ENCODE peak calls at places on chromosomes 4 and X, in five cellular contexts. Z is gastrocnemius medialis, I is lower lobe of right lung, G is mammary epithelial cell, B is left ventricle myocardium inferior. C is an unnamed sample. For H3K4me1, the result is how much of the 10 kb centered on the place peaks cover.

GRCh38 chr4:124044867-124045266 is 648.3 kb downstream of the SPRY1 start:
- DNase-seq in G (no peak), I (no peak), B (no peak), Z (no peak), C (no peak)

GRCh38 chr4:54539500-54540029 is 118.2 kb upstream of the KIT start:
- DNase-seq in B (peak), G (no peak), Z (peak), I (peak), C (peak)

GRCh38 chr4:184763150-184763780 is 29.4 kb upstream of the CENPU start:
- DNase-seq in Z (peak), I (no peak), B (peak), G (no peak), C (peak)

GRCh38 chr4:172726001-172726423 is 442.6 kb upstream of the GALNT7 start:
- DNase-seq in I (no peak), Z (no peak), B (no peak), G (no peak), C (no peak)

GRCh38 chr4:140568507-140569306 is at the start of gene UCP1:
- DNase-seq in B (peak), I (peak), G (no peak), Z (no peak), C (no peak)

GRCh38 chr4:56786955-56787354 is 34.5 kb downstream of the SPINK2 start:
- DNase-seq in G (peak), B (peak), I (peak), Z (peak), C (no peak)

GRCh38 chr4:123832173-123833026 is 435.8 kb downstream of the SPRY1 start:
- DNase-seq in G (peak), B (peak), I (no peak), Z (peak), C (peak)

GRCh38 chr4:48016141-48017107 is at the start of the genes CNGA1 and NIPAL1:
- DNase-seq in G (peak), B (peak), Z (peak), I (peak), C (peak)

GRCh38 chr4:55398966-55399365 is 3.2 kb downstream of the TMEM165 start:
- DNase-seq in I (no peak), Z (no peak), G (peak), B (no peak), C (no peak)

GRCh38 chr4:128658214-128658621 is 151.3 kb upstream of the JADE1 start:
- DNase-seq in B (no peak), I (no peak), G (no peak), Z (no peak), C (no peak)

GRCh38 chr4:14771091-14771490 is 231.2 kb upstream of the CPEB2 start:
- DNase-seq in B (no peak), Z (no peak), G (peak), I (no peak), C (no peak)

GRCh38 chr4:146158036-146158745 is 17.3 kb upstream of the LSM6 start:
- DNase-seq in Z (no peak), G (no peak), I (no peak), B (no peak), C (no peak)

GRCh38 chr4:32798471-32798870 is 2078.3 kb downstream of the PCDH7 start:
- DNase-seq in B (no peak), G (no peak), Z (no peak), I (no peak), C (no peak)

GRCh38 chr4:88690355-88690754 is 7.3 kb downstream of the NAP1L5 start:
- DNase-seq in G (peak), I (no peak), Z (no peak), B (no peak), C (no peak)

GRCh38 chrX:12977761-12978204 is 2.9 kb downstream of the TMSB4X start:
- DNase-seq in Z (no peak), B (no peak), I (no peak), G (no peak), C (no peak)

GRCh38 chr4:169412046-169412445 is 141.3 kb upstream of the SH3RF1 start:
- DNase-seq in Z (no peak), I (no peak), B (no peak), G (peak), C (no peak)

GRCh38 chr4:150943126-150943525 is 72.0 kb downstream of the LRBA start:
- DNase-seq in G (no peak), Z (no peak), I (no peak), B (no peak), C (no peak)

GRCh38 chrX:103215768-103216085 is 819 bp downstream of the BEX4 start:
- DNase-seq in B (no peak), G (no peak), I (no peak), Z (no peak), C (no peak)

GRCh38 chr4:41471126-41471665 is 66.8 kb upstream of the LIMCH1 start:
- DNase-seq in G (no peak), B (no peak), I (no peak), Z (no peak), C (no peak)

GRCh38 chr4:137510866-137511265 is 21.4 kb downstream of the PCDH18 start:
- DNase-seq in B (no peak), Z (no peak), G (peak), I (no peak), C (no peak)

GRCh38 chrX:7261672-7262332 is 113.8 kb upstream of the PUDP start:
- DNase-seq in Z (no peak), G (no peak), I (no peak), B (no peak), C (no peak)

GRCh38 chr4:187612211-187612780 is 383.3 kb upstream of the ZFP42 start:
- DNase-seq in Z (no peak), I (no peak), G (no peak), B (no peak), C (no peak)

GRCh38 chr4:139025841-139026240 is 10.3 kb downstream of the NOCT start:
- DNase-seq in G (no peak), I (no peak), Z (no peak), B (no peak), C (no peak)

GRCh38 chr4:139024686-139025085 is 9.1 kb downstream of the NOCT start:
- DNase-seq in G (no peak), I (no peak), B (no peak), Z (no peak), C (no peak)

GRCh38 chr4:139030614-139031235 is 15.1 kb downstream of the NOCT start:
- DNase-seq in Z (peak), G (peak), B (peak), I (no peak), C (peak)

GRCh38 chr4:139028191-139028661 is 12.6 kb downstream of the NOCT start:
- DNase-seq in Z (peak), G (no peak), I (no peak), B (peak), C (no peak)

DNA sequence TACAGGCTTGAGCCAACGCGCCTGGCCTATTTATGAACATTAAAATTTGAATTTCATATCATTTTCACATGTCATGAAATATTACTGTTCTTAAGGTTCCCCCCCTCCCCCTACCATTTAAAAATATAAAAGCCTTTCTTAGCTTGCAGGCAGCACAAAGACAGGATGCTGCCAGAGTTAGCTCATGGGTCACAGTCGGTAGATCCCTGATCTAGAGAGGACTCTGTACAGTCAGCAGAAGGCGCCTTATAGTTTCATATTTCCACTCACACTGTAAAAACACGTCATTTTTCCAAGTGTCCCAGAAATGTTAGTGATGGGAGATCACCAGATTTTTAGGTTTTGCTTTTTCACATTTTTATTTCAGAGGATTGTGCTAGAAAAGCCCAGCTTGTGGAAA is 12.2 kb downstream of the NOCT start:
- DNase-seq in Z (no peak), I (no peak), B (no peak), G (no peak), C (no peak)
- H3K27ac ChIP-seq in Z (peak), I (no peak), B (peak), G (no peak), C (no peak)

GRCh38 chr4:86450861-86451260 is 91.0 kb upstream of the MAPK10 start:
- DNase-seq in I (no peak), Z (no peak), B (no peak), G (no peak), C (no peak)

GRCh38 chr4:86451560-86452322 is 91.9 kb upstream of the MAPK10 start:
- DNase-seq in G (peak), Z (no peak), B (no peak), I (no peak), C (no peak)

GRCh38 chr4:86448891-86449290 is 89.0 kb upstream of the MAPK10 start:
- DNase-seq in I (no peak), G (no peak), B (no peak), Z (no peak), C (no peak)

GRCh38 chr4:86449746-86450145 is 89.9 kb upstream of the MAPK10 start:
- DNase-seq in Z (no peak), G (no peak), I (no peak), B (no peak), C (no peak)

GRCh38 chr4:86450189-86450588 is 90.3 kb upstream of the MAPK10 start:
- DNase-seq in Z (no peak), G (no peak), B (no peak), I (no peak), C (no peak)
- H3K4me1 ChIP-seq in Z (under half), G (under half), B (under half), I (under half), C (under half)

GRCh38 chr4:17577660-17578481 is 873 bp downstream of the LAP3 start:
- DNase-seq in B (peak), G (peak), I (peak), Z (peak), C (peak)
- TF ChIP-seq CTCF in B (no peak), G (no peak), I (no peak), Z (no peak), C (no peak)

GRCh38 chr4:26206981-26207380 is 113.8 kb upstream of the RBPJ start:
- DNase-seq in Z (no peak), G (no peak), B (no peak), I (no peak), C (no peak)

GRCh38 chr4:26204911-26205368 is 115.9 kb upstream of the RBPJ start:
- DNase-seq in G (no peak), I (no peak), Z (peak), B (peak), C (no peak)

GRCh38 chr4:26204249-26204825 is 116.5 kb upstream of the RBPJ start:
- DNase-seq in Z (peak), B (no peak), I (no peak), G (no peak), C (no peak)

GRCh38 chr4:26207631-26208030 is 113.2 kb upstream of the RBPJ start:
- DNase-seq in Z (no peak), B (no peak), G (peak), I (no peak), C (no peak)

DNA sequence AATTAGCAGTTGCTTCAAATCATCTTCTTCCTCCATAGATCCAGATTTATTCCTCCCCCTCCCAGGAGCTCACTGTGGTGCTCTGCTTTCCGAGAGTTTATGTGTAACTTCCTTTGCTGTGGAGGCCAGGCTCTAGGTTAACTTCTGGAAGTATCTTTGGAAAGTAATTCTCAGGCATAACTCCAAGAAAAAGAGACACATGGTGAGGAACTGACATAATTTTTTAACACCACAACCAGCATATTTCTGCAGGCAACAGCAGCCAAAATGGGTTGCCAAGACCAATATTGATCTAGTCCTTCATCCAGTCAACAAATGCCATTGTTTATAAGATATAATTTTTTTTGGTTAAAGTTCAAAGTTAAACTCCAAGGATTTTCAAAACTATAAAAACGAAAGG is 114.5 kb upstream of the RBPJ start:
- DNase-seq in I (no peak), B (no peak), Z (no peak), G (no peak), C (no peak)
- H3K27ac ChIP-seq in I (no peak), B (peak), Z (no peak), G (no peak), C (no peak)

DNA sequence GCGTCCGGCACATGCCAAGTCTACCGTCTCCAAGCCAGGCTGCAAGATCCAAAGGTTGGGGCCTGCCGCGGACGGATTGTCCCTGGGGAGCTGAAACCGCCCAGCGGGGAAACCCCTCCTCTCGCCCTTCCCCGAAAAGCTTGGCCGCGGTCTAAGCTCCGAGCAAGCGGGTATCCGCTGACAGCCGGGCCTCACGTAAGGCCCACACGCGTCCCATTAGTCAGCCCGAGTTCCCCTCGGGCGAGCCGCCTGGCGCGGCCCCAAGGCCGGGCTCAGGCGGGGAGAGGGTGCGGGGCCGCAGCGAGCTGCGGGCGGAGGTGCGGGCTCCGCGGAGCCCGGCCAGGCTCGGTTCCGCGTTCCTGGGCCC is 6.9 kb upstream of the BCOR start:
- DNase-seq in G (peak), B (peak), Z (peak), I (peak), C (no peak)
- H3K4me1 ChIP-seq in G (under half), B (under half), Z (under half), I (under half), C (half or more)

GRCh38 chr4:180261346-180261745 is 1981.9 kb upstream of the TENM3 start:
- DNase-seq in B (no peak), Z (no peak), G (no peak), I (no peak), C (no peak)
- TF ChIP-seq CTCF in B (no peak), Z (no peak), G (no peak), I (no peak), C (no peak)

DNA sequence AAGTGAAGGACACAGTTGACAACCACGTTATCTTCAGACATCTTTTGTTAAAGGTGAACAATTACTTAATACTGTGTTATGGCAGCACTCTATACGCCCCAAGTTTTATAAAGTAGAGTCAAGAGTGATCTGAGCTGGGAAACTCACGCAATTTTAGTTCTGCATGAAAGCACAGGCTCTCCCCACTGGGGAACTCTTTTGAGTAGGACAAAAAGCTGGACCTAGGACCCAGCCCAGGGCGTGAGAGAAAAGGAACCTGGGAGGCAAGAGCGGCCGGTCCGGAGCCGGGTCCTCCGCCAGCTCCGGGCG is 152.6 kb upstream of the SLC4A4 start:
- DNase-seq in I (no peak), G (no peak), B (no peak), Z (no peak), C (no peak)
- H3K27ac ChIP-seq in I (peak), G (no peak), B (peak), Z (peak), C (peak)

GRCh38 chr4:1199556-1200331 is 27.4 kb upstream of the SPON2 start:
- DNase-seq in I (no peak), G (no peak), B (no peak), Z (no peak), C (no peak)
- H3K4me1 ChIP-seq in I (half or more), G (under half), B (under half), Z (under half), C (under half)